ENCODE peak calls at places on chromosomes 6 and 20, in eight cellular contexts. N is tibial nerve; V is globus pallidus; A is stimulated activated effector memory CD8-positive, alpha-beta T cell treated with anti-CD3 and anti-CD28 coated beads, Interleukin-12 subunit alpha, Interleukin-12 subunit beta, amount 100 ng/mL, for 72 hours; I is memory B cell; L is progenitor cell of endocrine pancreas; Q is A172; P is lower lobe of right lung. E is an unnamed sample.

GRCh38 chr20:58081842-58082241 is 146.6 kb downstream of the ANKRD60 start:
- DNase-seq in Q (peak; percentile 67), L (no peak), A (no peak), P (no peak), V (no peak), N (no peak), I (no peak), E (no peak)

GRCh38 chr6:100504786-100505737 is 40.3 kb upstream of the SIM1 start:
- DNase-seq in P (no peak), A (no peak), I (no peak), N (no peak), L (no peak), V (no peak), Q (peak; percentile 89), E (no peak)

GRCh38 chr6:11009353-11009752 is 34.8 kb downstream of the ELOVL2 start:
- DNase-seq in L (no peak), V (no peak), N (no peak), I (no peak), Q (peak; percentile 82), A (no peak), P (no peak), E (no peak)

GRCh38 chr6:28336284-28337024 is 506 bp upstream of the ZSCAN31 start:
- DNase-seq in I (peak; percentile 13), V (peak; percentile 41), L (no peak), N (no peak), A (no peak), P (no peak), Q (peak; percentile 61), E (no peak)

GRCh38 chr6:111604259-111605099 is 1.2 kb downstream of the TRAF3IP2 start:
- DNase-seq in Q (no peak), N (peak; percentile 40), P (no peak), V (peak; percentile 81), L (no peak), A (no peak), I (no peak), E (no peak)

GRCh38 chr20:23687986-23688385 is 852 bp downstream of the CST4 start:
- DNase-seq in N (no peak), P (no peak), Q (no peak), I (no peak), V (no peak), A (peak; percentile 22), L (no peak), E (no peak)

GRCh38 chr6:129677634-129678325 is 32.2 kb downstream of the ARHGAP18 start:
- DNase-seq in Q (no peak), N (no peak), P (no peak), V (no peak), A (no peak), I (no peak), L (no peak), E (no peak)

GRCh38 chr6:87721311-87721710 is 19.3 kb upstream of the AKIRIN2 start:
- DNase-seq in L (no peak), I (no peak), A (no peak), V (no peak), Q (no peak), P (no peak), N (no peak), E (no peak)

GRCh38 chr6:80938131-80938530 is 814.4 kb downstream of the TENT5A start:
- DNase-seq in N (no peak), V (no peak), Q (no peak), P (no peak), I (no peak), A (no peak), L (no peak), E (no peak)

GRCh38 chr6:7996538-7997225 is 67.5 kb downstream of the BLOC1S5 start:
- DNase-seq in L (no peak), V (no peak), N (no peak), Q (peak; percentile 33), A (no peak), I (no peak), P (no peak), E (no peak)

GRCh38 chr20:48661575-48662473 is 166.0 kb downstream of the PREX1 start:
- DNase-seq in N (no peak), Q (no peak), V (no peak), A (no peak), P (no peak), L (no peak), I (no peak), E (no peak)

GRCh38 chr6:161901740-161902426 is 628.0 kb upstream of the AGPAT4 start:
- DNase-seq in I (no peak), A (no peak), Q (peak; percentile 25), V (no peak), N (no peak), P (no peak), L (no peak), E (no peak)

GRCh38 chr6:37160922-37161778 is 8.8 kb upstream of the PIM1 start:
- DNase-seq in A (no peak), L (no peak), V (peak; percentile 24), I (no peak), N (no peak), Q (no peak), P (no peak), E (no peak)